ENCODE peak calls at places on chromosomes 6 and 20, in eight cellular contexts. U, N, M, F, E, A, G and W are unnamed samples.

GRCh38 chr6:167588181-167588919 is 238.4 kb upstream of the AFDN start:
- DNase-seq in N (no peak), F (peak; percentile 40), E (no peak), G (no peak), U (peak; percentile 27), A (no peak), M (peak; percentile 10), W (no peak)

GRCh38 chr6:96089173-96089572 is 73.4 kb downstream of the FUT9 start:
- DNase-seq in E (no peak), N (no peak), M (no peak), A (no peak), G (no peak), U (peak; percentile 13), F (no peak), W (no peak)

GRCh38 chr20:60583741-60584140 is 625.5 kb downstream of the CDH26 start:
- DNase-seq in E (no peak), M (no peak), U (no peak), A (no peak), N (no peak), G (no peak), F (no peak), W (no peak)

GRCh38 chr6:10146723-10147451 is 268.0 kb downstream of the TFAP2A start:
- DNase-seq in N (no peak), E (no peak), M (no peak), A (no peak), G (peak; percentile 4), F (no peak), U (peak; percentile 56), W (no peak)

GRCh38 chr6:133991096-133991593 is 38.1 kb downstream of the TBPL1 start:
- DNase-seq in G (no peak), A (no peak), U (no peak), F (no peak), E (no peak), N (no peak), M (no peak), W (no peak)

GRCh38 chr6:65638047-65638831 is 68.8 kb downstream of the EYS start:
- DNase-seq in F (no peak), A (no peak), N (no peak), G (no peak), M (peak; percentile 28), E (no peak), U (peak; percentile 48), W (peak; percentile 29)

GRCh38 chr6:127496471-127496870 is 22.7 kb downstream of the MTCL3 start:
- DNase-seq in E (no peak), N (no peak), G (no peak), A (no peak), U (no peak), F (no peak), M (no peak), W (no peak)

GRCh38 chr6:2351807-2352431 is 106.5 kb upstream of the GMDS start:
- DNase-seq in G (no peak), U (no peak), M (no peak), E (no peak), F (no peak), N (no peak), A (no peak), W (no peak)

GRCh38 chr6:112846711-112847110 is 499.6 kb downstream of the RFPL4B start:
- DNase-seq in U (no peak), A (no peak), N (no peak), G (no peak), M (no peak), F (no peak), E (no peak), W (no peak)

GRCh38 chr6:81634155-81634880 is 118.2 kb downstream of the TENT5A start:
- DNase-seq in F (no peak), G (no peak), M (no peak), U (no peak), N (no peak), A (no peak), E (no peak), W (no peak)

GRCh38 chr6:132812255-132812732 is 2.1 kb upstream of the RPS12 start:
- DNase-seq in A (no peak), M (no peak), U (no peak), G (no peak), F (no peak), N (no peak), E (no peak), W (no peak)

GRCh38 chr6:38443341-38443740 is 196.4 kb downstream of the BTBD9 start:
- DNase-seq in N (no peak), M (no peak), G (no peak), F (no peak), U (no peak), E (no peak), A (no peak), W (no peak)

GRCh38 chr6:163384510-163384909 is 30.0 kb upstream of the QKI start:
- DNase-seq in M (no peak), F (no peak), U (no peak), G (no peak), E (no peak), N (no peak), A (no peak), W (no peak)

GRCh38 chr6:113092795-113093194 is 745.7 kb downstream of the RFPL4B start:
- DNase-seq in F (no peak), U (no peak), M (no peak), E (no peak), N (no peak), G (no peak), A (no peak), W (no peak)

GRCh38 chr6:137923866-137924616 is 57.0 kb downstream of the TNFAIP3 start:
- DNase-seq in U (no peak), A (no peak), G (no peak), N (no peak), F (no peak), M (no peak), E (no peak), W (no peak)

GRCh38 chr20:56352656-56353055 is 6.1 kb upstream of the FAM210B start:
- DNase-seq in M (no peak), U (no peak), E (no peak), N (no peak), F (no peak), A (no peak), G (no peak), W (no peak)

GRCh38 chr6:104344223-104344622 is 515.5 kb downstream of the HACE1 start:
- DNase-seq in M (no peak), U (no peak), N (no peak), A (no peak), E (no peak), G (no peak), F (no peak), W (no peak)

GRCh38 chr6:63353282-63353630 is 33.5 kb upstream of the LGSN start:
- DNase-seq in G (no peak), U (no peak), A (no peak), E (no peak), F (no peak), N (no peak), M (no peak), W (no peak)

GRCh38 chr6:109374493-109374892 is 7.8 kb downstream of the CD164 start:
- DNase-seq in M (no peak), N (no peak), F (no peak), U (no peak), G (no peak), E (no peak), A (no peak), W (no peak)
- H3K36me3 ChIP-seq in M (peaks cover 22% of the 10 kb centered on the region), N (peaks cover 88% of the 10 kb centered on the region), F (peaks cover 48% of the 10 kb centered on the region), U (peaks cover 28% of the 10 kb centered on the region), G (peaks cover 9% of the 10 kb centered on the region), E (peaks cover 26% of the 10 kb centered on the region), A (peaks cover 74% of the 10 kb centered on the region), W (peaks cover 9% of the 10 kb centered on the region)

GRCh38 chr20:57396212-57396611 is 5.0 kb downstream of the RBM38 start:
- DNase-seq in A (no peak), E (peak; percentile 16), U (no peak), M (no peak), F (no peak), G (no peak), N (peak; percentile 63), W (peak; percentile 26)

GRCh38 chr20:57396638-57397003 is 5.4 kb downstream of the RBM38 start:
- DNase-seq in G (no peak), U (no peak), F (no peak), E (no peak), M (no peak), N (no peak), A (no peak), W (no peak)

GRCh38 chr20:57397693-57398108 is 6.5 kb downstream of the RBM38 start:
- DNase-seq in M (no peak), N (peak; percentile 64), E (peak; percentile 22), A (peak; percentile 50), G (peak; percentile 44), F (peak; percentile 80), U (no peak), W (peak; percentile 55)

GRCh38 chr20:57398231-57398821 is 7.1 kb downstream of the RBM38 start:
- DNase-seq in U (peak; percentile 50), A (peak; percentile 89), N (peak; percentile 78), E (peak; percentile 81), G (peak; percentile 96), M (peak; percentile 75), F (peak; percentile 96), W (peak; percentile 83)

GRCh38 chr20:57397004-57397692 is 6.0 kb downstream of the RBM38 start:
- DNase-seq in G (no peak), U (no peak), E (peak; percentile 11), A (no peak), N (peak; percentile 52), M (no peak), F (no peak), W (peak; percentile 33)
- H3K36me3 ChIP-seq in G (peaks cover 62% of the 10 kb centered on the region), U (peaks cover 28% of the 10 kb centered on the region), E (no peaks in the 10 kb centered on the region), A (peaks cover 67% of the 10 kb centered on the region), N (peaks cover 11% of the 10 kb centered on the region), M (no peaks in the 10 kb centered on the region), F (peaks cover 58% of the 10 kb centered on the region), W (no peaks in the 10 kb centered on the region)

DNA sequence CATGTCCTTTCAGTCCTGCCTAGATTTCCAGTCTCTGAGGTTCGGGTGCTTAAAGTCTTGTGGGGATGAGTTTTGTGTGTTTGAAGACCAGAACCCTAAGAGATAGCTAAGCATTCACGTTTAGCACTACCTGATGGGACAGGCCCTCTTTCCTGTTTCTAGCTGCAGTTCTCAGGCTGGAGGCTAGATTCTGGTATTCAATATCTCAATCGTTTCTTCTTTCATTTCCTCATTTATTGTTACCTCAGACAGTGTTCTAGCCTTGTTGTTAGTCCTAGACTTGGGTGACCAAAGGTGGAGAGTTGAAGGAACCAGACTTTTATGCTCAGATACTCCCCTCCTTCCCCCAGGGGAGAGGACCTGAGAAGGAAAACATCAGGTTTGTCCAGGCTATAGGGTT is 16.8 kb downstream of the CEP250 start:
- DNase-seq in N (no peak), A (no peak), M (no peak), G (no peak), E (no peak), U (no peak), F (no peak), W (no peak)
- H3K36me3 ChIP-seq in N (peaks cover 71% of the 10 kb centered on the region), A (peaks cover 28% of the 10 kb centered on the region), M (no peaks in the 10 kb centered on the region), G (peaks cover 22% of the 10 kb centered on the region), E (peaks cover 15% of the 10 kb centered on the region), U (peaks cover 45% of the 10 kb centered on the region), F (peaks cover 6% of the 10 kb centered on the region), W (no peaks in the 10 kb centered on the region)

DNA sequence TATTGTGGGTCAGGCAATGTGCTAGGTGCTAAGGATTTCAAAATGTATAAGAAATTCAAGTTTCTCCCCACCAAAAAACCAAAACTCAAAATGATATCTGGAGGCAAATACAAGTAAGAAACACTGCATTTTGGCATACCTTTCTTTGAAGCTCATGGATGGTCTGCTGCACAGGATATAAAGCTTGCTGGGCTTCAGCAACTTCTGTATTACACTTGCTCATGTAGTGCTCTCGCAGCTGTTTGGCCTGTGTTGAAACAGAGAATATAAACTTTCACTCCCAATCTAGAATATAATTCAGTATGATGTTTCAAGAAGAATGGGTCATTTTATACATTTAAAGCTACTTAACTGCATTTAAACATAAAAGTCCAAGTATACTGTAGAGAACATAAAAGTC is 39.6 kb downstream of the SHPRH start:
- DNase-seq in E (no peak), U (no peak), F (no peak), A (no peak), N (no peak), M (no peak), G (no peak), W (no peak)
- H3K36me3 ChIP-seq in E (peaks cover 7% of the 10 kb centered on the region), U (peaks cover 14% of the 10 kb centered on the region), F (peaks cover 27% of the 10 kb centered on the region), A (peaks cover 35% of the 10 kb centered on the region), N (peaks cover 68% of the 10 kb centered on the region), M (peaks cover 5% of the 10 kb centered on the region), G (no peaks in the 10 kb centered on the region), W (no peaks in the 10 kb centered on the region)